ENCODE peak calls at places on chromosomes 3 and 15, in eight cellular contexts. L, Z, R, U, K, F, J and D are unnamed samples.

GRCh38 chr3:71062920-71063767 is 520.4 kb downstream of the FOXP1 start:
- DNase-seq in L (no peak), Z (no peak), R (no peak), U (no peak), K (peak; percentile 65), F (no peak), J (no peak), D (no peak)

GRCh38 chr3:128621931-128622330 is 28.7 kb downstream of the RPN1 start:
- DNase-seq in L (no peak), Z (no peak), R (no peak), U (no peak), K (no peak), F (no peak), J (no peak), D (no peak)

GRCh38 chr3:195872800-195873199 is 35.6 kb downstream of the TNK2 start:
- DNase-seq in L (no peak), Z (no peak), R (no peak), U (no peak), K (no peak), F (no peak), J (no peak), D (no peak)

GRCh38 chr3:51380601-51381332 is 4.3 kb upstream of the MANF start:
- DNase-seq in L (no peak), Z (no peak), R (no peak), U (no peak), K (no peak), F (no peak), J (peak; percentile 28), D (no peak)

GRCh38 chr3:119790369-119790768 is 8.5 kb downstream of the NR1I2 start:
- DNase-seq in L (no peak), Z (no peak), R (no peak), U (no peak), K (no peak), F (no peak), J (no peak), D (no peak)

GRCh38 chr15:67177750-67178149 is 76.7 kb downstream of the AAGAB start:
- DNase-seq in L (no peak), Z (no peak), R (no peak), U (no peak), K (peak; percentile 83), F (no peak), J (peak; percentile 27), D (no peak)

GRCh38 chr3:159852821-159853505 is 135.7 kb upstream of the IL12A start:
- DNase-seq in L (no peak), Z (no peak), R (peak; percentile 80), U (no peak), K (peak; percentile 56), F (peak; percentile 87), J (no peak), D (no peak)

GRCh38 chr3:58101499-58102370 is 93.5 kb downstream of the FLNB start:
- DNase-seq in L (no peak), Z (no peak), R (peak; percentile 54), U (peak; percentile 64), K (no peak), F (no peak), J (no peak), D (peak; percentile 63)

GRCh38 chr3:18937574-18937973 is 210.7 kb upstream of the KCNH8 start:
- DNase-seq in L (no peak), Z (no peak), R (no peak), U (no peak), K (no peak), F (no peak), J (no peak), D (no peak)

GRCh38 chr3:52670621-52671521 is 14.8 kb downstream of the PBRM1 start:
- DNase-seq in L (peak; percentile 83), Z (no peak), R (no peak), U (no peak), K (peak; percentile 100), F (peak; percentile 10), J (no peak), D (no peak)

GRCh38 chr3:191369081-191370010 is 39.0 kb upstream of the UTS2B start:
- DNase-seq in L (no peak), Z (no peak), R (no peak), U (no peak), K (peak; percentile 58), F (no peak), J (no peak), D (no peak)

GRCh38 chr15:54088837-54089236 is 110.6 kb downstream of the UNC13C start:
- DNase-seq in L (no peak), Z (no peak), R (no peak), U (no peak), K (no peak), F (no peak), J (no peak), D (no peak)

GRCh38 chr3:53036063-53036619 is 9.7 kb downstream of the SFMBT1 start:
- DNase-seq in L (no peak), Z (no peak), R (no peak), U (no peak), K (no peak), F (no peak), J (no peak), D (no peak)

GRCh38 chr3:132641837-132642538 is 17.6 kb downstream of the ACAD11 start:
- DNase-seq in L (peak; percentile 37), Z (no peak), R (no peak), U (no peak), K (peak; percentile 67), F (no peak), J (no peak), D (no peak)

GRCh38 chr3:140449591-140450256 is 228.1 kb upstream of the TRIM42 start:
- DNase-seq in L (no peak), Z (no peak), R (no peak), U (peak; percentile 26), K (no peak), F (no peak), J (no peak), D (no peak)

GRCh38 chr15:85545185-85545584 is 164.8 kb downstream of the AKAP13 start:
- DNase-seq in L (no peak), Z (no peak), R (no peak), U (no peak), K (peak; percentile 33), F (no peak), J (no peak), D (no peak)

GRCh38 chr3:189308594-189308993 is 136.8 kb downstream of the TPRG1 start:
- DNase-seq in L (no peak), Z (no peak), R (no peak), U (no peak), K (no peak), F (no peak), J (no peak), D (peak; percentile 27)

GRCh38 chr3:7630925-7631324 is 770.0 kb downstream of the GRM7 start:
- DNase-seq in L (no peak), Z (peak; percentile 7), R (peak; percentile 67), U (peak; percentile 26), K (no peak), F (no peak), J (no peak), D (no peak)

GRCh38 chr3:38558864-38559263 is 62.7 kb downstream of the EXOG start:
- DNase-seq in L (no peak), Z (no peak), R (no peak), U (no peak), K (no peak), F (no peak), J (no peak), D (no peak)

GRCh38 chr15:72939855-72940631 is 112.2 kb upstream of the NEO1 start:
- DNase-seq in L (peak; percentile 14), Z (no peak), R (no peak), U (no peak), K (no peak), F (no peak), J (no peak), D (no peak)

DNA sequence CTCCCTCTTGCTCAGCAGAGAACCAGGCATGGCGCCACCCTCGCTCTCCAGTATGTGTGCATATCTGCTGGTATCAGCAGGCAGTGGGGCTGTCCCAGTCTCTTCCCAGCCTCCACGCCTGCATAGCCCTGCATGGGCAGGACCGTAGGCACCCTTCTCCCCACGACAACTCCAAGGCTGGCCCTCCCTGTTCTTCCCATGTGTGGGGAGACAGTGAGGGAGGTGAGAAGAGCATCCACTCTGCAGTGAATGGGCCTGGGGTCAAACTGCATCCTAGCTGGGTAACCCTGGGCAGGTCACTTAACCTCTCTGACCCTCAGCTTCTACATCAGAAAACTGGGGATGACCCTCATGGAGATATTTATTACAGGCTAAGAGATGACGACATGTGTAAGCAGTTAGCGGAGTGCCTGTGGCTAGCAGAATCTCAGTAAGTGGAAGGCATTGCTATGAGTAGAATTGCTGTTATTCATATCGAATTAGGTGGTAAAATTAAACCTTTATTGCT is 13.3 kb upstream of the SSUH2 start:
- DNase-seq in L (no peak), Z (no peak), R (no peak), U (no peak), K (no peak), F (no peak), J (no peak), D (no peak)
- H3K4me1 ChIP-seq in L (peaks cover 24% of the 10 kb centered on the region), Z (no peaks in the 10 kb centered on the region), R (peaks cover 18% of the 10 kb centered on the region), U (peaks cover 33% of the 10 kb centered on the region), K (peaks cover 10% of the 10 kb centered on the region), F (peaks cover 22% of the 10 kb centered on the region), J (peaks cover 11% of the 10 kb centered on the region), D (no peaks in the 10 kb centered on the region)

GRCh38 chr3:10483686-10484345 is 21.6 kb downstream of the ATP2B2 start:
- DNase-seq in L (no peak), Z (no peak), R (no peak), U (no peak), K (no peak), F (no peak), J (no peak), D (no peak)
- TF ChIP-seq POLR2A in L (no peak), Z (no peak), R (no peak), U (no peak), K (no peak), F (no peak), J (no peak), D (no peak)

DNA sequence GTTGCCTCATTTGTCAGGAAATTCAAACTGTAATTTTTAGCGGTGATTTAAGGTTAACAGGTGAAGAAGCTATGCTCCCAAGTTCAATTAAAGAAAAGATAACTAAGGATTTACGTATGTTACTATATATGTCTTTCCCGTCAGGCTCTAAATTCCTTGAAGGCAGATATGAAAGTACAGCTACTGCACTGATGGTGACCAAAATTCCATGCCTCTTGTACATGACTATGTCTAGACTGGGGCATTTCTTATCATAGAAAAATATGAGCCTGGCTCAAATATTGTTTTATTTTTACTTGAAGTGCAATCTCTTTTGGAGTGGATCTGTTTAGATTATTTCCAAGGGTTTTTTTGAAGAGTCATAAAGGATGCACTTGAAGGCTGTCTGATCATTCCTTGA is 647.1 kb upstream of the KCNMB2 start:
- DNase-seq in L (no peak), Z (no peak), R (no peak), U (no peak), K (no peak), F (no peak), J (no peak), D (no peak)
- H3K4me1 ChIP-seq in L (no peaks in the 10 kb centered on the region), Z (no peaks in the 10 kb centered on the region), R (peaks cover 10% of the 10 kb centered on the region), U (no peaks in the 10 kb centered on the region), K (peaks cover 2% of the 10 kb centered on the region), F (no peaks in the 10 kb centered on the region), J (no peaks in the 10 kb centered on the region), D (no peaks in the 10 kb centered on the region)

GRCh38 chr15:45279024-45279697 is 27.1 kb downstream of the SLC28A2 start:
- DNase-seq in L (peak; percentile 95), Z (peak; percentile 99), R (peak; percentile 99), U (peak; percentile 98), K (peak; percentile 95), F (peak; percentile 97), J (peak; percentile 99), D (peak; percentile 98)
- TF ChIP-seq POLR2A in L (peak; percentile 62), Z (peak; percentile 93), R (peak; percentile 87), U (peak; percentile 57), K (peak; percentile 78), F (peak; percentile 83), J (peak; percentile 86), D (peak; percentile 76)